ENCODE peak calls at places on chromosome 17, in seven cellular contexts. One of them, this sample, is unnamed.

GRCh38 chr17:42178817-42179216 is 2.1 kb downstream of the KCNH4 start:
- DNase-seq in fibroblast of gingiva: no peak
- DNase-seq in substantia nigra: no peak
- DNase-seq in Peyer's patch: peak
- DNase-seq in stromal cell of bone marrow: no peak
- DNase-seq in left ventricle myocardium inferior: no peak
- DNase-seq in activated CD8-positive, alpha-beta T cell treated with anti-CD3 and anti-CD28 coated beads for 36 hours: peak
- DNase-seq in this sample: peak

GRCh38 chr17:19270951-19271611 is 33.9 kb downstream of the EPN2 start:
- DNase-seq in fibroblast of gingiva: no peak
- DNase-seq in substantia nigra: no peak
- DNase-seq in Peyer's patch: no peak
- DNase-seq in stromal cell of bone marrow: no peak
- DNase-seq in left ventricle myocardium inferior: peak
- DNase-seq in activated CD8-positive, alpha-beta T cell treated with anti-CD3 and anti-CD28 coated beads for 36 hours: no peak
- DNase-seq in this sample: peak

GRCh38 chr17:77865109-77865611 is 93.3 kb upstream of the TNRC6C start:
- DNase-seq in fibroblast of gingiva: no peak
- DNase-seq in substantia nigra: no peak
- DNase-seq in Peyer's patch: no peak
- DNase-seq in stromal cell of bone marrow: no peak
- DNase-seq in left ventricle myocardium inferior: no peak
- DNase-seq in activated CD8-positive, alpha-beta T cell treated with anti-CD3 and anti-CD28 coated beads for 36 hours: no peak
- DNase-seq in this sample: no peak

GRCh38 chr17:46026045-46026814 is 27.2 kb downstream of the STH start:
- DNase-seq in fibroblast of gingiva: no peak
- DNase-seq in substantia nigra: no peak
- DNase-seq in Peyer's patch: peak
- DNase-seq in stromal cell of bone marrow: no peak
- DNase-seq in left ventricle myocardium inferior: no peak
- DNase-seq in activated CD8-positive, alpha-beta T cell treated with anti-CD3 and anti-CD28 coated beads for 36 hours: no peak
- DNase-seq in this sample: no peak

GRCh38 chr17:70028397-70028796 is 46.6 kb upstream of the KCNJ16 start:
- DNase-seq in fibroblast of gingiva: no peak
- DNase-seq in substantia nigra: no peak
- DNase-seq in Peyer's patch: no peak
- DNase-seq in stromal cell of bone marrow: no peak
- DNase-seq in left ventricle myocardium inferior: no peak
- DNase-seq in activated CD8-positive, alpha-beta T cell treated with anti-CD3 and anti-CD28 coated beads for 36 hours: no peak
- DNase-seq in this sample: no peak

GRCh38 chr17:73336613-73337400 is 25.0 kb upstream of the CDC42EP4 start:
- DNase-seq in fibroblast of gingiva: no peak
- DNase-seq in substantia nigra: no peak
- DNase-seq in Peyer's patch: no peak
- DNase-seq in stromal cell of bone marrow: no peak
- DNase-seq in left ventricle myocardium inferior: no peak
- DNase-seq in activated CD8-positive, alpha-beta T cell treated with anti-CD3 and anti-CD28 coated beads for 36 hours: no peak
- DNase-seq in this sample: no peak

GRCh38 chr17:63641678-63642077 is 19.5 kb downstream of the MAP3K3 start:
- DNase-seq in fibroblast of gingiva: no peak
- DNase-seq in substantia nigra: peak
- DNase-seq in Peyer's patch: no peak
- DNase-seq in stromal cell of bone marrow: no peak
- DNase-seq in left ventricle myocardium inferior: no peak
- DNase-seq in activated CD8-positive, alpha-beta T cell treated with anti-CD3 and anti-CD28 coated beads for 36 hours: no peak
- DNase-seq in this sample: no peak

GRCh38 chr17:15651583-15652110 is 32.1 kb upstream of the FBXW10B start:
- DNase-seq in fibroblast of gingiva: peak
- DNase-seq in substantia nigra: peak
- DNase-seq in Peyer's patch: peak
- DNase-seq in stromal cell of bone marrow: peak
- DNase-seq in left ventricle myocardium inferior: peak
- DNase-seq in activated CD8-positive, alpha-beta T cell treated with anti-CD3 and anti-CD28 coated beads for 36 hours: peak
- DNase-seq in this sample: no peak

GRCh38 chr17:28394717-28395116 is 11.3 kb downstream of the SLC46A1 start:
- DNase-seq in fibroblast of gingiva: peak
- DNase-seq in substantia nigra: no peak
- DNase-seq in Peyer's patch: no peak
- DNase-seq in stromal cell of bone marrow: no peak
- DNase-seq in left ventricle myocardium inferior: no peak
- DNase-seq in activated CD8-positive, alpha-beta T cell treated with anti-CD3 and anti-CD28 coated beads for 36 hours: no peak
- DNase-seq in this sample: no peak

GRCh38 chr17:49361129-49361901 is 735 bp downstream of the ZNF652 start:
- DNase-seq in fibroblast of gingiva: no peak
- DNase-seq in substantia nigra: peak
- DNase-seq in Peyer's patch: peak
- DNase-seq in stromal cell of bone marrow: no peak
- DNase-seq in left ventricle myocardium inferior: peak
- DNase-seq in activated CD8-positive, alpha-beta T cell treated with anti-CD3 and anti-CD28 coated beads for 36 hours: peak
- DNase-seq in this sample: peak

GRCh38 chr17:59496178-59496577 is 69.2 kb upstream of the DHX40 start:
- DNase-seq in fibroblast of gingiva: no peak
- DNase-seq in substantia nigra: no peak
- DNase-seq in Peyer's patch: no peak
- DNase-seq in stromal cell of bone marrow: no peak
- DNase-seq in left ventricle myocardium inferior: no peak
- DNase-seq in activated CD8-positive, alpha-beta T cell treated with anti-CD3 and anti-CD28 coated beads for 36 hours: no peak
- DNase-seq in this sample: no peak

GRCh38 chr17:29664743-29665479 is 42.2 kb upstream of the CORO6 start:
- DNase-seq in fibroblast of gingiva: no peak
- DNase-seq in substantia nigra: no peak
- DNase-seq in Peyer's patch: no peak
- DNase-seq in stromal cell of bone marrow: peak
- DNase-seq in left ventricle myocardium inferior: no peak
- DNase-seq in activated CD8-positive, alpha-beta T cell treated with anti-CD3 and anti-CD28 coated beads for 36 hours: peak
- DNase-seq in this sample: no peak

GRCh38 chr17:32921013-32921412 is 6.9 kb upstream of the TMEM98 start:
- DNase-seq in fibroblast of gingiva: no peak
- DNase-seq in substantia nigra: no peak
- DNase-seq in Peyer's patch: no peak
- DNase-seq in stromal cell of bone marrow: no peak
- DNase-seq in left ventricle myocardium inferior: no peak
- DNase-seq in activated CD8-positive, alpha-beta T cell treated with anti-CD3 and anti-CD28 coated beads for 36 hours: no peak
- DNase-seq in this sample: no peak

GRCh38 chr17:34883106-34884000 is 77.9 kb downstream of the CCT6B start:
- DNase-seq in fibroblast of gingiva: no peak
- DNase-seq in substantia nigra: no peak
- DNase-seq in Peyer's patch: no peak
- DNase-seq in stromal cell of bone marrow: no peak
- DNase-seq in left ventricle myocardium inferior: no peak
- DNase-seq in activated CD8-positive, alpha-beta T cell treated with anti-CD3 and anti-CD28 coated beads for 36 hours: no peak
- DNase-seq in this sample: no peak